ENCODE peak calls at places on chromosomes 12 and 14, in four cellular contexts. C, O, D and Z are unnamed samples.
A peak's percentile ranks its signal among the peaks of the same experiment; 100 is the strongest.

GRCh38 chr14:99572173-99572999 is 31.6 kb downstream of the CCDC85C start:
- DNase-seq in C (no peak), O (no peak), D (no peak), Z (no peak)

GRCh38 chr14:22296722-22297121 is 292.3 kb downstream of the DAD1 start:
- DNase-seq in C (peak; percentile 52), O (peak; percentile 87), D (peak; percentile 74), Z (no peak)

GRCh38 chr12:46547421-46548340 is 175.1 kb upstream of the SLC38A2 start:
- DNase-seq in C (peak; percentile 49), O (no peak), D (no peak), Z (no peak)

GRCh38 chr14:89401783-89402182 is 15.2 kb downstream of the FOXN3 start:
- DNase-seq in C (no peak), O (no peak), D (no peak), Z (no peak)

GRCh38 chr12:98162906-98163678 is 352.3 kb upstream of the TMPO start:
- DNase-seq in C (no peak), O (no peak), D (no peak), Z (no peak)

GRCh38 chr14:74216671-74217070 is 22.6 kb upstream of the VSX2 start:
- DNase-seq in C (no peak), O (no peak), D (no peak), Z (no peak)

GRCh38 chr14:24429395-24430142 is at the start of the genes CBLN3 and KHNYN:
- DNase-seq in C (peak; percentile 91), O (peak; percentile 75), D (peak; percentile 93), Z (peak; percentile 64)

GRCh38 chr14:76776306-76777251 is 15.3 kb downstream of the VASH1 start:
- DNase-seq in C (no peak), O (no peak), D (no peak), Z (no peak)

GRCh38 chr14:77375164-77375950 is 1.5 kb downstream of the TMED8 start:
- DNase-seq in C (no peak), O (no peak), D (no peak), Z (no peak)

GRCh38 chr12:52749827-52750226 is 27.3 kb downstream of the KRT76 start:
- DNase-seq in C (no peak), O (no peak), D (no peak), Z (no peak)

GRCh38 chr14:77511486-77512162 is 13.0 kb upstream of the ISM2 start:
- DNase-seq in C (no peak), O (no peak), D (no peak), Z (no peak)

GRCh38 chr14:102471921-102472814 is 37.4 kb downstream of the ANKRD9 start:
- DNase-seq in C (no peak), O (no peak), D (no peak), Z (no peak)

GRCh38 chr14:102473559-102473958 is 36.0 kb downstream of the ANKRD9 start:
- DNase-seq in C (no peak), O (no peak), D (no peak), Z (no peak)

GRCh38 chr14:102469261-102469660 is 40.3 kb downstream of the ANKRD9 start:
- DNase-seq in C (no peak), O (no peak), D (no peak), Z (no peak)

GRCh38 chr14:102474934-102475333 is 34.6 kb downstream of the ANKRD9 start:
- DNase-seq in C (no peak), O (peak; percentile 29), D (peak; percentile 39), Z (no peak)

GRCh38 chr14:102472815-102473158 is 36.8 kb downstream of the ANKRD9 start:
- DNase-seq in C (no peak), O (no peak), D (no peak), Z (no peak)
- TF ChIP-seq CTCF in C (no peak), O (no peak), D (no peak), Z (no peak)

DNA sequence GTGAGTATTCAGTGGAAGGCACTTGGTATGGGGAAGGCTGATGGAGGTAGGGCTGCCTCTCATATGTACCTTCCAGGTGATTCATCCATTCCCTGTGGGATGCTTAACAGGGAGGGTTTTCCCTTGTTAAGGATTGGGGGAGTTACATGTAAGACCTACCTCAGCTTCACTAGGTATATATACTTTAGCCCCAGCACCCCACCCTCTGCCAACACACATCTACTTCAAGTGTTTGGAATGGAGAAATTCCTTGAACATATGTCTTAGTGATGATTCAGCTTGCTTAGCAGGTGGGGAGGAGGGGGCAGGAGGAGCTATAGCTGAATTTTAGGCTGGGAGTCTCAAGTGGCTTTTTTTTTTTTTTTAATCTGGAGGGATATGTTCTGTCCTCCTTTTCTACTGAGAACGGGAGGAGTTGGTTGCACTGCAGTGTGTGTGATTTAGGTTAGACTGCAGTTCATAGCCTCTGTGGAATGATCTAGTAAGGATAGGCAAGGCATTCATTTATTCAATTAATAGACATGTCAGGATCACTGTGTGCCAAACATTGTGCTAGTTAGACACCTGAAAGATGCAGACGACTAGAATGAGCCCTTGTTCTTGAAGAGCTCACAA is 1.7 kb downstream of the PIP4K2C start:
- DNase-seq in C (no peak), O (no peak), D (no peak), Z (no peak)
- H3K4me3 ChIP-seq in C (no peak overlapping the region), O (no peak overlapping the region), D (no peak overlapping the region), Z (no peak overlapping the region)

DNA sequence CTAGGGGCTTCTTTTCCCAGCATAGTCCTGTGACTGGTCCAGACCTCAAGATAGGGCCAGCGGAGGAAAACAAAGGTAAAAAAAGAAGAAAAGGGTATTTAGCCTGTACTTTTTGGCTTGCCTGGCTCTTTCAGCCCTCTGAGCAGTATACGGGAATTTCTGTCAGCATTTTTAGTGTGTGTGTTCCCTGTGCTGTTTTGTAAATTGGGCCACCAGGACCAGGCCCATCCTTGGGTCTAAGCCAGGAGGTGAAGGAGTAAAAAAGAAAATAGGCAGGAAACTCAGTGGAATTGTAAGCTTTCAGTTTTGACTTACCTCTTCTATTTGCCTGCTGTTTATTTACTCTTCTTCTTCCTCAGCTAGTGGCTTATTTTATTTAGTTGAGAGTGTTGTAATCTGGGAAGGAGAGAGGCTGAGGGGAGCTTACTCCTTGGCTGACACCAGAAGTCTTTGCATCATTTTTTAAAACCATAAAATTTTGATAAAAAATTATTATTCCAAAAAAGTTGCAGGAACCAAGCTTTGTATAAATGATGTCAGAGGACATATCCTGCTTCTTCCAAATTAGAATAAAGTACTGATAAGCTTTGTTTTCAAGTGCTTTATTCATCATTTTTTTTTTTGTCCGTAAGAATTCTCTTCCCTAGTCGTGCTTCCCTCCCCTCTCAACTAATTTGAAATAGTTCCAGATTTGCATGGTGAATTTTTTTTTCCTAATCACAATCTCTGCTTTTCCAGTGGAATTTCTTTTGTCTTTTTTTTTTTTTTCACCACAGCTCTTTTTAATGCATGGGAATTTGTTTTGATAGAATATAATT is 63.8 kb downstream of the DIP2B start:
- DNase-seq in C (peak; percentile 11), O (no peak), D (peak; percentile 57), Z (no peak)
- TF ChIP-seq CTCF in C (no peak), O (no peak), D (no peak), Z (no peak)

DNA sequence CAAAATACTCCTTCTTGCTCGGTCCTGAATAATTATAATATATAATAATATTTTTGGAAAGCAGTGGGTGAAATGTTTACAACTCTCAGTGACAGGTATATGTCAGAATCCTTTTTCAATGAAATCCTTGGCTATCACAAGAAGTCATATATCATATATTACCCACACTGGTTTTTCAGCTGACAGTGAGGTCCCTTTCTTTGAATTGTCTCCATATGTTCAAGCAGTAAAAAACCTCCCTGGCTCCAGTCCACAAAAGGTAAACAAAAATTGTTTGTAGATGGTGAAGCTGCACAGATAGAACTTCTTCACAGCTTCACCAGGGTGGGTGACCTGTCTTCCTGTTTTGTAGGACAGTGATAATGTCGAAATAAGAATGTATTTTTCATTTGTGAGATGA is 44.0 kb downstream of the A2ML1 start:
- DNase-seq in C (no peak), O (no peak), D (no peak), Z (no peak)
- H3K4me3 ChIP-seq in C (no peak overlapping the region), O (no peak overlapping the region), D (no peak overlapping the region), Z (no peak overlapping the region)

GRCh38 chr12:103745962-103746361 is 95.1 kb downstream of the NT5DC3 start:
- DNase-seq in C (no peak), O (no peak), D (no peak), Z (no peak)
- TF ChIP-seq CTCF in C (no peak), O (no peak), D (no peak), Z (no peak)

DNA sequence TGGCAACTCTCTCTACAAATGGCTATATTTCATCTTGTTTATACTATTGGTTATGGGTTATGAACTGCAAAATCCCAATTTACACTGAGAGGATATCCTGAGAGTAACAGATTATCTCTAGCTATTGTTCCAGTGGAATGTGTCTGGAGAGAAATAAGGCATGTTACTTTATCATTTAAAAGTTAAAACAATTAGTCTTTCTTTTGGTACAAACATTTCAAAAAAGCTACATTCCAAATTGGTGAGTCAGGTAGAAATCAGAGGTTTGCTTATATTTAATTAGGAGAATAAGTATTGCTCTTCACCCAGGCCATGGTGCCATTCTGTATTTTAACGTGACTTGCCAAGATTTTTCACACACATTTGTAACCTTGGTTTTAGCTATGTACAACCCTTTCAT is 411.6 kb downstream of the CCER1 start:
- DNase-seq in C (peak; percentile 17), O (peak; percentile 40), D (peak; percentile 75), Z (no peak)
- H3K4me3 ChIP-seq in C (no peak overlapping the region), O (no peak overlapping the region), D (no peak overlapping the region), Z (no peak overlapping the region)

GRCh38 chr12:57896139-57896436 is 45.3 kb upstream of the ATP23 start:
- DNase-seq in C (no peak), O (no peak), D (peak; percentile 45), Z (no peak)
- TF ChIP-seq CTCF in C (no peak), O (no peak), D (no peak), Z (no peak)

DNA sequence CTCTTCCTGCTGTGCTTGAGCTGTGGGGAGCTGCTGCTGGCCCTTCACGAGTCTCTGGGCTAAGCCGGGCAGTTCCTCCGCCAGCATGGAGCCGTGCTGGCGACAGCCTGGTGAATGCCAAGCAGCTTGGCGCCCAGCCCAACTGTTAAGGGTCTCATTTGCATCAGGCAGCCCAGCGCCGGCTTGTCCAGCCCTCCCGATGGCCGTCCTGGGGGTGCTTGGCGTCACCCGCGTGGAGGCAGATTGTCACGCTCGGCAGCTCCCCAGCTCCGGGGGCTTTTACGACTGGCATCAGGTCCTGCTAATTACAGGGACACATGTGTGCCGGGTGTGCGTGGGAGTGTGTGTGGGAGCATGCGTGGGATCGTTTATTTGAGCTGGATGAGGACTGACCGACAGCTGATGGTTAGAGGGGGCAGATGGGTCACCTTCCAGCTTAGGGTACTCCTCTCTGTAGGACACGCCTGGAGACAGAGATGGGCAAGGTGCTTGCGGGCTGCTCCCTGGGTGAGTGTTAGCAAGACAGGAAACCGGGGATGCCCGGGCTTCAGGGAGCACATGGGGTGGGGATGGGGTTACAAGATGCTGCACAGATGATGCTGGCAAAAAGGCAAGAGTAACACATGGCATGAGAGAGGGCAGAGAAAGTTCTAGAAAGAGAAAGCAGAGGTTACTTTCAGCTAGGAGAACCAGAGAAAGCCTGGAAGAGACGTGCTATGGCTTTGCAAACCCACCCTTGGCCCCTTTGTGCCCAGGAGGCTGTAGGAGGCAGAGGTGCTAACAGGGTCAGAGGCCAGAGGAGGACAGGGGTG is 64.1 kb downstream of the KIF26A start:
- DNase-seq in C (no peak), O (no peak), D (no peak), Z (no peak)
- H3K4me3 ChIP-seq in C (no peak overlapping the region), O (no peak overlapping the region), D (no peak overlapping the region), Z (no peak overlapping the region)

GRCh38 chr14:100645986-100646314 is 58.7 kb upstream of the BEGAIN start:
- DNase-seq in C (no peak), O (no peak), D (no peak), Z (no peak)
- TF ChIP-seq CTCF in C (no peak), O (no peak), D (no peak), Z (no peak)